ENCODE peak calls at places on chromosomes 5 and 9, in seven cellular contexts. K, T, B, H, P, Q and O are unnamed samples. For H3K4me1, the result is how much of the 10 kb centered on the place peaks cover.

GRCh38 chr5:139765409-139766217 is 30.0 kb upstream of the PSD2 start:
- DNase-seq in K (peak), T (peak), B (peak), H (peak), P (peak), Q (peak), O (peak)

GRCh38 chr9:82167296-82167695 is 178.7 kb downstream of the SPATA31D1 start:
- DNase-seq in K (no peak), T (no peak), B (no peak), H (no peak), P (no peak), Q (no peak), O (no peak)

GRCh38 chr5:139650689-139651501 is 2.7 kb downstream of the CXXC5 start:
- DNase-seq in K (peak), T (peak), B (peak), H (peak), P (peak), Q (peak), O (peak)

GRCh38 chr9:19229725-19230355 is 653 bp upstream of the DENND4C start:
- DNase-seq in K (peak), T (no peak), B (peak), H (peak), P (peak), Q (peak), O (no peak)

GRCh38 chr9:136533775-136534157 is 12.1 kb downstream of the NOTCH1 start:
- DNase-seq in K (peak), T (no peak), B (no peak), H (peak), P (no peak), Q (no peak), O (peak)

GRCh38 chr5:129507527-129507926 is 47.4 kb downstream of the ADAMTS19 start:
- DNase-seq in K (no peak), T (no peak), B (no peak), H (no peak), P (no peak), Q (no peak), O (no peak)

GRCh38 chr5:76187386-76187785 is 104.2 kb downstream of the SV2C start:
- DNase-seq in K (no peak), T (no peak), B (no peak), H (no peak), P (no peak), Q (no peak), O (no peak)

GRCh38 chr5:150645070-150645700 is 4.7 kb downstream of the SYNPO start:
- DNase-seq in K (no peak), T (peak), B (peak), H (no peak), P (peak), Q (peak), O (peak)

GRCh38 chr5:106415541-106415940 is 1255.2 kb downstream of the EFNA5 start:
- DNase-seq in K (no peak), T (no peak), B (no peak), H (no peak), P (peak), Q (no peak), O (no peak)

GRCh38 chr9:89553451-89554020 is 51.3 kb upstream of the GADD45G start:
- DNase-seq in K (no peak), T (no peak), B (no peak), H (no peak), P (no peak), Q (no peak), O (no peak)

GRCh38 chr5:159951387-159951786 is 35.1 kb downstream of the ADRA1B start:
- DNase-seq in K (no peak), T (no peak), B (no peak), H (no peak), P (no peak), Q (no peak), O (no peak)

GRCh38 chr5:169354921-169355320 is 54.0 kb upstream of the SLIT3 start:
- DNase-seq in K (no peak), T (no peak), B (no peak), H (no peak), P (peak), Q (no peak), O (no peak)

GRCh38 chr9:19375536-19375935 is 4.5 kb downstream of the RPS6 start:
- DNase-seq in K (no peak), T (no peak), B (no peak), H (no peak), P (peak), Q (no peak), O (no peak)

GRCh38 chr5:124706729-124707361 is 39.6 kb downstream of the ZNF608 start:
- DNase-seq in K (no peak), T (no peak), B (peak), H (peak), P (peak), Q (peak), O (peak)

GRCh38 chr5:27308151-27308550 is 269.8 kb upstream of the CDH9 start:
- DNase-seq in K (no peak), T (no peak), B (no peak), H (no peak), P (peak), Q (no peak), O (no peak)

GRCh38 chr9:113228130-113228665 is 6.9 kb downstream of the SLC31A1 start:
- DNase-seq in K (no peak), T (no peak), B (no peak), H (no peak), P (no peak), Q (no peak), O (no peak)

DNA sequence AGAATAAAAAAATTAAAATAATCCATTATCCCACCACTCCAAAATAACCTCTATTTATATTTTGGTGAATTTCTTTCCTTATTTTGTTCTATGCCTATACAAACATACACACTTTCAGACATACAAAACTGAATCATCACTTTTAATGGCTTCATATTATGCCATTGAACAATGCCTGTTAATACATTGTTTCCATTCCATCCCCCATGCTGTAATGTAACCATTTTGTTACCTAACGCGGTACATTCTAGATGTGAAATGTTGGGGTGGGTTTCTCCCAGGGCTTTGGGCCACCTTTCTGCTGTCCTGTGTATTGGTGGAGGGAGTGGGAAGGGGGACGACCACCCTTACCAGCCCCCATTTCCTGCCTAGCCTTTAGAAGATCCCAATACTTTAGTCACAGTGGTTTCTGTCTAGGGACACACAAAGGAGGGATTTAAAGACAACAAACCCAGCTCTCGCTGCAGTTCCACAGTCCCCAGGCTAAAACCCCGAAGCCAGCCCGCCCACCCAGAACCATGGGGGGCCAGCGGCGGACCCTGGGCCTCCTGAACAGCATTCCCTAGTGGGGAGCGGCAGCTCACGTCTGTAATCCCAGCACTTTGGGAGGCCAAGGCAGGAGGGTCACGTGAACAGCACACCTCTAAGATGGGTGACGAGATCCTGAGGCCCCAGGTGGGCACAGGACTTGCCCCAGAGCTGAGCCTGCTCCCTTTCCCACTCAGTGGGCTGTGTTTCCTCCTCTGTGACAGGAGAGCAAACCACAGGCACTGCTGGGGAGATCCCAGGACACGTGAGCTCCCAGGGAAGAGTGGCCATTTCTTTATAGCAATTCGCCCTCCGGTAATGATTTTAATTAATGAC is 56.9 kb upstream of the STXBP1 start:
- DNase-seq in K (no peak), T (no peak), B (no peak), H (no peak), P (peak), Q (no peak), O (no peak)
- H3K4me1 ChIP-seq in K (half or more), T (under half), B (under half), H (half or more), P (half or more), Q (half or more), O (half or more)

GRCh38 chr5:2752059-2752874 is 790 bp upstream of the IRX2 start:
- DNase-seq in K (no peak), T (no peak), B (no peak), H (peak), P (peak), Q (no peak), O (no peak)
- H3K27ac ChIP-seq in K (no peak), T (peak), B (peak), H (peak), P (peak), Q (no peak), O (peak)

GRCh38 chr5:154370730-154371334 is 75.0 kb upstream of the SAP30L start:
- DNase-seq in K (no peak), T (peak), B (no peak), H (no peak), P (peak), Q (no peak), O (no peak)

GRCh38 chr5:154368041-154368800 is 77.6 kb upstream of the SAP30L start:
- DNase-seq in K (no peak), T (peak), B (peak), H (no peak), P (peak), Q (peak), O (no peak)

GRCh38 chr5:154371687-154372086 is 74.1 kb upstream of the SAP30L start:
- DNase-seq in K (no peak), T (no peak), B (no peak), H (no peak), P (peak), Q (no peak), O (no peak)

GRCh38 chr5:154370119-154370518 is 75.7 kb upstream of the SAP30L start:
- DNase-seq in K (no peak), T (no peak), B (no peak), H (no peak), P (peak), Q (no peak), O (no peak)

DNA sequence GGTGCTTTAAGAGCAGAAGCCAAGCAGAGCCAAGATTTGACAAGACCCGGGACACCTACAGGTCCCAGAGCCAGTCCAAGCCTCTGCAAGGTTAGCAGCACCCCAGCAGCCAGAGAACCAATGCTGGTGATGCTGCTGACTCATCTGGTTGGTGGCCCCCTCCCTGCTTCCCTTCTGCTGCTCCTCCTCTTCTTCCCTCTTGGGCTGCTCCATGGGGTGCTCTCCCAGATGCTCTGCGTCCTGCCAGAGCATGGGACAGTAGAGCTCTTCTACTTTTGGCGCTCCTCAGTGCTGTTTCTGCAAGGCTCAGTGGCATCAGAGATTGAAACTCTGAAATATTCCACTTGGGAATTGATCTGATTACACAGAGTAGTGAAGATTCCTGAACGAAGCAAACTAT is 76.1 kb upstream of the SAP30L start:
- DNase-seq in K (no peak), T (no peak), B (no peak), H (no peak), P (peak), Q (no peak), O (no peak)
- H3K4me3 ChIP-seq in K (no peak), T (no peak), B (no peak), H (no peak), P (no peak), Q (no peak), O (no peak)

GRCh38 chr5:172425402-172425801 is 28.9 kb downstream of the SH3PXD2B start:
- DNase-seq in K (no peak), T (no peak), B (peak), H (no peak), P (no peak), Q (no peak), O (no peak)
- H3K4me1 ChIP-seq in K (under half), T (under half), B (under half), H (under half), P (under half), Q (under half), O (under half)

GRCh38 chr5:158484246-158484645 is 615.5 kb downstream of the EBF1 start:
- DNase-seq in K (no peak), T (no peak), B (no peak), H (no peak), P (peak), Q (no peak), O (no peak)

GRCh38 chr5:158484968-158485367 is 614.7 kb downstream of the EBF1 start:
- DNase-seq in K (no peak), T (no peak), B (no peak), H (no peak), P (no peak), Q (peak), O (no peak)

GRCh38 chr5:158482201-158482600 is 617.5 kb downstream of the EBF1 start:
- DNase-seq in K (no peak), T (no peak), B (no peak), H (no peak), P (peak), Q (no peak), O (no peak)

GRCh38 chr5:158485604-158486081 is 614.1 kb downstream of the EBF1 start:
- DNase-seq in K (no peak), T (no peak), B (no peak), H (no peak), P (peak), Q (no peak), O (no peak)

DNA sequence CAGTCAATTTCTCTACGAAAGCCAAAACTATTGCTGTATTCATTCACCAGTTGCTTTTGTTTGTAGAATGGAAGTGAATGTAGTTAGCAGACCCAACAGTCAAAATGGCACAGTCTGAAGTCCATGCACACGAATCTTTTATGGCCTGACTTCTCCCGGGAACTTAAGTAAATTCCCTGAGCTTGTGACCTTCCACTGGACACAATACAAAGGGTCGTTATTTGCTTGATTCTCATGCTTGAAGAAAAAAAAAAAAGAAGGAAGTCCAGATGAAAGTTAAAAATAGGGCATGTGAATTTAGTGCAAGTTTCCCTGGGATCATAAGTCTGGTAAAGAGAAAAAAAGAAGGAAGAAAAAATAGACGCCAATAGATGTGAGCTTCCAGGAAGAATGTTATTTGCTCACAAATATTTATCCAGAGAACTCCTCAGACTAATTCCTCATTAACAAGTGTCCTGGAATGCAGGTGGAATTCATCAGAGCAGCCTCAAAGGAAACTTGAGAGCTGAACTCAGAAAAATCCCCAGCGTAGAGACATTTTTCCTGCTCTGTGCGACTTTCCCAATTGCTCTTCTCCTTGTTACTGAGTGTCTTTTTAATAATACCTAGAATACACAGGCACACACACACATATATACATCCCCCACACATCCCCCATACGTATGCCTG is 616.4 kb downstream of the EBF1 start:
- DNase-seq in K (no peak), T (no peak), B (no peak), H (no peak), P (no peak), Q (no peak), O (no peak)
- H3K27ac ChIP-seq in K (no peak), T (no peak), B (no peak), H (no peak), P (no peak), Q (no peak), O (peak)

GRCh38 chr9:22240619-22241018 is 206.0 kb upstream of the DMRTA1 start:
- DNase-seq in K (no peak), T (no peak), B (no peak), H (no peak), P (peak), Q (no peak), O (no peak)
- H3K4me3 ChIP-seq in K (no peak), T (no peak), B (no peak), H (no peak), P (no peak), Q (no peak), O (no peak)

DNA sequence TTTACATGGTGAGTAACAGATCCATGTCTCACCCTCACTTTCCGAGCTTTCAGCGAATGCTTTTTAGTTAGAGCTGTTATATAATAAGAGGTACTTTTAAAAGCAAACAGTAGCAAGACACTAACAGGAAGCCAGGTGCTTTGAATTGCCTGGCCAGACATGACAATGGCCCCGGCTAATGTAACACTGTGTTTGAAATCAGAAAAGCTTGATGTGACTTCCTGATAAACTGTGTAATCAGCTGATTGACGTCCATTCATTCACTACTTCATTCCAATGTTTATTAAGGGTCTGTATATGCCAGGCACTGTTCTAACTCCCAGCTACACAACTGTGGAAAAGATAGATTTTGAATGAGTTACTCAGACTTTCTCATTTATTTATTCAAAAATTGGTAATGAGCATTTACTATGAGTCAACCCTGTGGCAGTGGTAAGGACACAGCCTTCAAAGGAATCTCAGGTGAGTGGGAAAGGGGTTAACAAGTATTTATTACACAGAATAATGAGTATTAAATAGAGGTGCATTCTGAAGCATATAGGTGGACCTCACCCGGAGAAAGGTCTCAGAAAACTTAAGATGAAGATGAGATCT is 26.6 kb downstream of the DPYSL3 start:
- DNase-seq in K (no peak), T (no peak), B (no peak), H (no peak), P (peak), Q (no peak), O (no peak)
- H3K4me1 ChIP-seq in K (half or more), T (under half), B (under half), H (under half), P (half or more), Q (under half), O (under half)

DNA sequence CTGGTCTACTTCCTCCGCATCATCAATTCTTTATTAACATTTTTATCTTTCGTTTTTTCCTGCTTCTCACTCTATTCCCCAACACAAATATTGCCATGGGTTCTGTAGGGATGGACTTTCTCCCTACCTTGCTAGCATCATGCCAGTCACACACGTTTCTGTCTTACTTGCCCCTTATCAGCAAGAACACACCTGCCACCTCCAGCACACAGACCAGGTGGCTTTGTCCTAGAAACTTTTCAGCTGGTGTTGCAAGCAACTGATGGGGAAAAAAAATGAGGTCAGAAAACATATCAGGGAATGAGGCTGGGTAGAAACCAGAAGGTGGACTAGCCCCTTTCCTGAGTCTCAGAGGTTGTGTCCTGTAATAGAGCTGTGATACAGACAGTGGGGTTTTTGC is 5.8 kb downstream of the SH3RF2 start:
- DNase-seq in K (no peak), T (no peak), B (no peak), H (no peak), P (no peak), Q (peak), O (no peak)
- H3K27ac ChIP-seq in K (no peak), T (no peak), B (no peak), H (no peak), P (no peak), Q (peak), O (no peak)

DNA sequence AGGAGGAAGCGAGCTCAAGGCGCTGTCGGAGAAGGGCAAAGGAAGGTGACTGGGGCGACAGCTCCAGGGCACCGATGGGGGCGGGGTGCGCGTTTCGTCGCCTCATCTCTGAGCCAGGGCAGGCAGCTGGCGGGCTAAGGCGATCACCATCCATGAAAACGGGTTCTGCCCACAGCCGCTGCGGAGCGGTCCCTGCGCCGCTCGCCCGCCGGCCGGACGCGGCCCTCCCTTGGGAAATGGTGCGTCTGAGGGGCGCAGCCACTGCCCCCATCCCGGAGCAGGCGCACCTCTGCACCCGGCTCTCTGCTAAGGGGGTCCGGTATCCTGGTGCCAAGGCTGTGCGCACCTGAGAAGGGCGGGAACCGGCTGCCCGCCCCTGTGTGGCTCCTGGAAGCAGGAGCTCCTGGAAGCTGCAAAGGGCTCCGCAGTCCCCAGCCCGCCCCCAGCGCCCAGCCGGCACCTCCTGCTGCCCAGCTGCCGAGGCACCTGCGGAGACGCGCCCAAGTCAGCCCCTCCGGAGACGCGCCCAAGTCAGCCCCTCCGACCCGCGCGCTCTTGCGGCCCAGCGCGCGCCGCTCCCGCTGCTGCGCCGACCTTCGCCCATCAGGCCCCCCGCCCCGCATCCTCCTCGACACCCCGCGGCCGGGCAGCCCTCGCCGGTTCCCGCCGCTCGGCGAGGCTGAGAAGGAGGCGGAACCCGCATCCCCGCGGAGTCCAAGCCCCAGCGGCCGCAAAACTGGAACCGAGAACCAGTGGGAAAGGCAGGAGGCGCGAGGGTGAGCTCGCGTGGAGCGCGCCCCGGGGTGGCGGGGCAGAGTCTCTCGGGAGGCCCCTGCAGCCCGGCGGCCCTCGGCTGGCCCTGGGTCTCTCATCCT is 757 bp downstream of the ANKRD34B start:
- DNase-seq in K (peak), T (no peak), B (peak), H (no peak), P (no peak), Q (no peak), O (peak)
- H3K4me3 ChIP-seq in K (peak), T (no peak), B (peak), H (peak), P (peak), Q (peak), O (peak)